ENCODE peak calls at places on chromosomes 1 and 21, in nine cellular contexts. S, G, R, A, K, U, J, I and C are unnamed samples. For H3K4me1, H3K36me3 and H3K9me3, the result is how much of the 10 kb centered on the place peaks cover.

GRCh38 chr1:35443768-35444518 is 113.3 kb downstream of the KIAA0319L start:
- DNase-seq in S (peak), G (no peak), R (no peak), A (no peak), K (no peak), U (no peak), J (no peak), I (no peak), C (no peak)

GRCh38 chr1:244322181-244322580 is 129.5 kb downstream of the ADSS2 start:
- DNase-seq in S (no peak), G (no peak), R (no peak), A (no peak), K (no peak), U (no peak), J (no peak), I (no peak), C (no peak)

GRCh38 chr1:178284059-178284458 is 190.2 kb downstream of the RASAL2 start:
- DNase-seq in S (no peak), G (no peak), R (no peak), A (no peak), K (no peak), U (no peak), J (no peak), I (no peak), C (no peak)

GRCh38 chr1:59543211-59543668 is 246.3 kb downstream of the FGGY start:
- DNase-seq in S (peak), G (no peak), R (no peak), A (no peak), K (no peak), U (no peak), J (no peak), I (no peak), C (no peak)

GRCh38 chr1:233005703-233006102 is 55.3 kb downstream of the NTPCR start:
- DNase-seq in S (peak), G (no peak), R (no peak), A (no peak), K (no peak), U (no peak), J (no peak), I (no peak), C (no peak)

GRCh38 chr1:56146449-56146848 is 432.9 kb downstream of the PLPP3 start:
- DNase-seq in S (no peak), G (no peak), R (no peak), A (no peak), K (no peak), U (no peak), J (no peak), I (no peak), C (no peak)

GRCh38 chr21:32138658-32139057 is 140.2 kb downstream of the MIS18A start:
- DNase-seq in S (peak), G (no peak), R (no peak), A (no peak), K (no peak), U (no peak), J (no peak), I (no peak), C (no peak)

GRCh38 chr1:145740269-145740668 is 21.0 kb downstream of the CD160 start:
- DNase-seq in S (no peak), G (no peak), R (no peak), A (no peak), K (no peak), U (no peak), J (no peak), I (peak), C (no peak)

GRCh38 chr1:71080782-71081696 is at the start of gene ZRANB2:
- DNase-seq in S (peak), G (peak), R (peak), A (peak), K (peak), U (peak), J (peak), I (peak), C (peak)

GRCh38 chr1:227429447-227430359 is 111.4 kb upstream of the CDC42BPA start:
- DNase-seq in S (no peak), G (no peak), R (peak), A (no peak), K (no peak), U (peak), J (no peak), I (no peak), C (no peak)

GRCh38 chr1:65146908-65147423 is 1.0 kb upstream of the AK4 start:
- DNase-seq in S (no peak), G (no peak), R (no peak), A (no peak), K (no peak), U (no peak), J (no peak), I (no peak), C (no peak)

GRCh38 chr1:116911166-116911553 is 1.4 kb downstream of the PTGFRN start:
- DNase-seq in S (peak), G (no peak), R (no peak), A (no peak), K (no peak), U (no peak), J (no peak), I (no peak), C (peak)

GRCh38 chr1:202110977-202111376 is 11.7 kb upstream of the GPR37L1 start:
- DNase-seq in S (peak), G (no peak), R (no peak), A (no peak), K (no peak), U (no peak), J (no peak), I (no peak), C (no peak)

GRCh38 chr1:162878000-162878596 is 17.1 kb upstream of the CCDC190 start:
- DNase-seq in S (peak), G (peak), R (peak), A (no peak), K (no peak), U (peak), J (no peak), I (peak), C (peak)

GRCh38 chr21:16388291-16388690 is 658.5 kb downstream of the USP25 start:
- DNase-seq in S (no peak), G (no peak), R (no peak), A (no peak), K (no peak), U (no peak), J (no peak), I (no peak), C (no peak)

GRCh38 chr1:99784143-99784542 is 17.7 kb upstream of the FRRS1 start:
- DNase-seq in S (no peak), G (no peak), R (no peak), A (no peak), K (no peak), U (no peak), J (no peak), I (no peak), C (no peak)

GRCh38 chr1:179030683-179031082 is 5.0 kb downstream of the FAM20B start:
- DNase-seq in S (no peak), G (no peak), R (no peak), A (no peak), K (no peak), U (no peak), J (no peak), I (no peak), C (no peak)

GRCh38 chr1:88179943-88180342 is 504.1 kb upstream of the PKN2 start:
- DNase-seq in S (no peak), G (no peak), R (no peak), A (no peak), K (no peak), U (no peak), J (no peak), I (no peak), C (no peak)
- H3K4me1 ChIP-seq in S (under half), G (under half), R (under half), A (under half), K (under half), U (under half), J (under half), I (under half), C (half or more)

DNA sequence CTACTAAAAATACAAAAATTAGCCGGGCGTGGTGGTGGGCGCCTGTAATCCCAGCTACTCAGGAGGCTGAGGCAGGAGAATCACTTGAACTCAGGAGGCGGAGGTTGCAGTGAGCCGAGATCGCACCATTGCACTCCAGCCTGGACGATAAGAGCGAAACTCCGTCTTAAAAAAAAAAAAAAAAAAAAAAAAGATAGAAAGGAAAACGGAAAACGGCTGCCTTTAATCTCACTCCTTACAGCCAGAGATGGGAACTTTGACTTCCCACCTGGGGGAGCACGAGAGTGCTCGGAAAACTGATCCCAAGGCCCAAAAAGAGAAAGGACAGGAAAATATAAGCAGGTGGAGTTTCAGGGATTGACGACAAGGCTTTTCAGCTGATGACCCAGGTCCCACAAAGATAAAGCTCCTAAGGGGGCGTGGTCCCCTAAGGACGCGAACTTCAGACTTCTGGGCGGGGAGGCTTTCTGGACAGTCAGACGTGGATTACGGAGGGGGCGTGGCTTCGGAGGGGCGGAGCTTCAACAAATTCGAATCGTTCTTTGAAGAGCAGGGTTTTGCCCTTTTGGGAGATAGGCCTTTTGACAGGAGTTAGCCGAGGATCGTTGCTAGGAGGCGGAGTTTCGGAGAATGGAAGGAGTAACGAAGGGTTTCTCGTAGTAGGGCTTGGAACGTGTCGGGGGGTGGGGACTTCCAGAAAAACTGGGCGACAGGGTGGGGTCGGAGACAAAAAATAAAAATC is 966 bp upstream of the CKS1B start:
- DNase-seq in S (peak), G (peak), R (peak), A (peak), K (no peak), U (peak), J (peak), I (peak), C (peak)
- H3K36me3 ChIP-seq in S (under half), G (under half), R (under half), A (under half), K (under half), U (under half), J (under half), I (under half), C (under half)

GRCh38 chr1:152759453-152760173 is 1.8 kb downstream of the KPRP start:
- DNase-seq in S (no peak), G (no peak), R (no peak), A (no peak), K (no peak), U (no peak), J (no peak), I (no peak), C (no peak)

GRCh38 chr1:152760551-152761190 is 2.8 kb downstream of the KPRP start:
- DNase-seq in S (no peak), G (no peak), R (no peak), A (no peak), K (peak), U (no peak), J (no peak), I (no peak), C (no peak)

GRCh38 chr1:152757747-152758146 is at the start of gene KPRP:
- DNase-seq in S (no peak), G (no peak), R (no peak), A (no peak), K (peak), U (no peak), J (no peak), I (no peak), C (no peak)

GRCh38 chr1:152758636-152759035 is 811 bp downstream of the KPRP start:
- DNase-seq in S (no peak), G (no peak), R (no peak), A (no peak), K (no peak), U (no peak), J (no peak), I (no peak), C (no peak)

DNA sequence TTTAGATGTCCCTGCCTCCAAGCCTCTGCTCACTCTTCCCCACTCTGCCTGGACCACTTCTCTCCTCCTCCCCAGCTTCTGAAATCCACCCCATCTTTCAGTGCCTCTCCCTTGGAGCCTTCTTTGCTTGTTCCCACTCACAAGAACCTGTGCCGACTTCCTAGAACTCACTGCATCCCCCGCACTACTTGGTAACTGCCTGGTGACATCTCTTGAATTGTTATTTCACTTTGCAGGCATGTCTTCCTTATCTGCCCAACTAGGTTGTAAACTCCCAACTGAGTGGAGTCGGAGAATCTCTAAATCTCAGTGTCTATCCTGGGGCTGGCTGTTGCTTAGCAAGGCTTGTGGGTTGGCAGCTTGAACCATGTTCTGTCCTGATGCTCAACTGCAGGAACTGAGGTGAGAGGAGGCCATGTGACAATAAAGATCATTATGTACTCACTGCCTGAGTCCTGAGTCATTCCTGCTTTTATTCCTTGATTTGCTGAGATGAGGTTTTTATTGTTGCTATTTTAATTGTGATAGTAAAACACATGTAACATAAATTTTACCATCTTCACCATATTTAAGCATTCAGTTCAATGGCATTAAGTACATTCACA is 3.9 kb downstream of the KPRP start:
- DNase-seq in S (no peak), G (no peak), R (no peak), A (no peak), K (no peak), U (no peak), J (no peak), I (no peak), C (no peak)
- H3K9me3 ChIP-seq in S (half or more), G (under half), R (under half), A (under half), K (under half), U (under half), J (under half), I (under half), C (under half)

GRCh38 chr1:218374401-218374848 is 29.3 kb downstream of the TGFB2 start:
- DNase-seq in S (no peak), G (no peak), R (no peak), A (no peak), K (no peak), U (no peak), J (no peak), I (no peak), C (no peak)
- H3K4me1 ChIP-seq in S (under half), G (under half), R (under half), A (under half), K (under half), U (half or more), J (under half), I (half or more), C (under half)

DNA sequence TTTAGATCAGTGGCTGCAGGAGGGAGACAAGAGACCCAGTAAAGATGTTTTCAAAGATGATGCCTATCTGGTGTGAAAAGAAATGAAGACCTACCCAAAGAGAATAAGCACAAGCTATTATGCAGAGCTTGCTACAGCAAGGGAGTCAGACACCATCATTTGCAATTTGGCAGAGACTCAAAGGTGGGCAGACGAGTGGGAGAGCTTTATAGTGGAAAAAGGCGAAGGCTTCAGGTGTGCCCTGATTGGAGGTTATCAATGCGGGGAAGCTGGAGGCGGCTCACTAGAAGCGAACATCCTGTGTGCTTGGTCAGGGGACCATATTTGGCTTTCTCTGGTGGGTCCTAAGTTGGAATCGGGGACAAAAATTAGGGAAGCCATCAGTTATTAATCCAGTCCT is 183.8 kb downstream of the DISC1 start:
- DNase-seq in S (no peak), G (no peak), R (no peak), A (no peak), K (no peak), U (no peak), J (no peak), I (no peak), C (no peak)
- H3K36me3 ChIP-seq in S (under half), G (under half), R (under half), A (under half), K (under half), U (under half), J (under half), I (under half), C (under half)

DNA sequence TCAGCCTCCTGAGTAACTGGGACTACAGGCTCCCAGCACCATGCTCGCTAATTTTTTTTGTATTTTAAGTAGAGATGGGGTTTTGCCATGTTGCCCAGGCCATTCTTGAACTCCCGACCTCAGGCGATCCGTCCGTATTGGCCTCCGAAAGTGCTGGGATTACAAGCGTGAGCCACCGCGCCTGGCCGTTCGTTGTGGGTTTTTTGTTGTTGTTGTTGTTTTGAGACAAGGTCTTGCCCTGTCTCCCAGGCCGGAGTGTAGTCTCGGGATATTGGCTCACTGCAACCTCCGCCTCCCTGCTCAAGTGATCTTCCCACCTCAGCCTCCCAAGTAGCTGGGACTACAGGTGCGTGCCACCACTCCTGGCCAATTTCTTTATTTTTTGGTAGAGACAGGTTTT is 4.7 kb upstream of the INAVA start:
- DNase-seq in S (no peak), G (no peak), R (no peak), A (no peak), K (no peak), U (no peak), J (no peak), I (no peak), C (no peak)
- H3K9me3 ChIP-seq in S (under half), G (under half), R (under half), A (under half), K (under half), U (under half), J (under half), I (under half), C (under half)

DNA sequence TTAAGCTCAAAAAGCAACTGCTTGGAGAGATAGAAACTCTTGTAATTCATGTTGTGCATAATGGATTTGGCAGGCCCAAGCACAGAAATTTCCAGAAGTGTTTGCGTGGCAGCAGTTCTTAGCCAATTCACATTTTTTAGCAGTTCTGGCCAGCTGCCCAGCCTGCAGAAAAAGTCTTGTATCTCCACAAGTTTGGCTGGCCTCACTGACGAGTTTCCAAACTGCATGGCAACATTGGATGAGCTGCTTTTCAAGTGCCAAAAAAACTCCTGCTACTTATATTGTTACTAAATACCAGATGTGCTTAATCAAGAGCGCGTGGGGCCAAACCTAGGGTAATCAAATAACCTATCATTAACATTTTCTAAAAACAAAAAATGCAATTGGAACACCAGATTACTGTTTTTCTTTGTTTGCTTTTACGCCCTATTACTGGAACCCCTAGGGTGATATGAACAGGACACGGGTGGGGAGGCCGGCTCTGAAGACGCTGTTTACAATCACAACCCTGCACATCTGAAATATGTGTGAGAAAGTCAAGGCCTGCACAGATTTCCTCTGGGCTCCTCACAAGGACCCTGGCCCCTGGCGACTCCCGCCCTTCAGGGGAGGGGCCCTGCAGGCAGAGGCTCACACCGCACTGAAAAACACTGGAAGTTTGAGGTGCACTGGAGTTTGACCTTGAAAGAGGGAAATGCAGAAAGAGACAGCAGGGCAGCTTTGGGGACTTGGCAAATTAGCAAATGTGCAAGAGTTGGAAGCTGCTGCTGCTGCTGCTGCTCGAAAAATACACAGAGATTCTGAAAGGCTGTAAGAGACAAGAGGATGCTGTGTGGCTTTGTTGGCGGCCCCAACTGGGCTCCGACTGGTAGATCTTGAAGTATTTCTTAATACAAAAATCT is 55.2 kb upstream of the TARBP1 start:
- DNase-seq in S (no peak), G (peak), R (peak), A (no peak), K (peak), U (peak), J (peak), I (no peak), C (no peak)
- H3K4me1 ChIP-seq in S (under half), G (under half), R (half or more), A (under half), K (half or more), U (half or more), J (half or more), I (under half), C (under half)

GRCh38 chr1:156074661-156075060 is 7.6 kb downstream of the MEX3A start:
- DNase-seq in S (peak), G (no peak), R (no peak), A (no peak), K (no peak), U (no peak), J (no peak), I (no peak), C (no peak)
- H3K36me3 ChIP-seq in S (half or more), G (under half), R (under half), A (under half), K (under half), U (under half), J (under half), I (under half), C (under half)

DNA sequence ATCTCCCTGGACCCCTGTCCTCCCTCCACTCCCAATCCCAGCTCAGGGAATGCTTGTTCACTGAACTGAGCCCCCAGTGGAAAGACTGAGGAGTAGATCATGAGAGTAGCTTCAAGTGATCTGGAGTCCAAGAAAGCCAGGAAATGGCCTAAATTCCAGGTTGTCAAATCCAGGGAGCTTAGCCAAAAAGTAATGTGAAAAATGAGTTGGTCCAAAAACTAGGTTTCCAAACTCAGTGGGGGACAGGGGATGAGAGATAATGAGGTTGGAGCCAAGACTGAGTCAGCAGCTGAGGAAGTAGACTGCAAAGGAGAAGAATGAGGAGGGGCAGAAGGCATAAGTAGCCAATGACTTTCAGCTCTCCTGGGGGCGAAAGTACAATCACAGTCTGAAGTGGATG is 284.1 kb upstream of the BEND5 start:
- DNase-seq in S (no peak), G (no peak), R (no peak), A (no peak), K (no peak), U (no peak), J (no peak), I (no peak), C (no peak)
- H3K9me3 ChIP-seq in S (half or more), G (under half), R (under half), A (under half), K (under half), U (under half), J (under half), I (under half), C (under half)